ENCODE peak calls at places on chromosomes 4 and X, in five cellular contexts. One of them, this sample, is unnamed.

GRCh38 chr4:102399021-102399420 is 53.7 kb upstream of the SLC39A8 start:
- DNase-seq in IMR-90: no peak
- DNase-seq in PC-3: no peak
- DNase-seq in endothelial cell of umbilical vein: no peak
- DNase-seq in neuronal stem cell: no peak
- DNase-seq in this sample: no peak

GRCh38 chr4:41256131-41256739 is 493 bp upstream of the UCHL1 start:
- DNase-seq in PC-3: no peak
- DNase-seq in endothelial cell of umbilical vein: no peak
- DNase-seq in neuronal stem cell: peak; percentile 31
- DNase-seq in IMR-90: peak; percentile 74
- DNase-seq in this sample: peak; percentile 72

GRCh38 chrX:103376979-103377324 is 614 bp downstream of the BEX3 start:
- DNase-seq in PC-3: peak; percentile 29
- DNase-seq in neuronal stem cell: no peak
- DNase-seq in endothelial cell of umbilical vein: peak; percentile 34
- DNase-seq in IMR-90: peak; percentile 27
- DNase-seq in this sample: peak; percentile 81

GRCh38 chr4:8547108-8547911 is 32.9 kb upstream of the GPR78 start:
- DNase-seq in IMR-90: peak; percentile 51
- DNase-seq in endothelial cell of umbilical vein: no peak
- DNase-seq in neuronal stem cell: peak; percentile 17
- DNase-seq in PC-3: peak; percentile 85
- DNase-seq in this sample: peak; percentile 79

GRCh38 chr4:48290146-48290772 is 20.6 kb upstream of the TEC start:
- DNase-seq in IMR-90: no peak
- DNase-seq in PC-3: peak; percentile 60
- DNase-seq in endothelial cell of umbilical vein: peak; percentile 22
- DNase-seq in neuronal stem cell: no peak
- DNase-seq in this sample: peak; percentile 65

GRCh38 chrX:20046864-20047263 is 56.0 kb upstream of the BCLAF3 start:
- DNase-seq in IMR-90: no peak
- DNase-seq in neuronal stem cell: no peak
- DNase-seq in PC-3: no peak
- DNase-seq in endothelial cell of umbilical vein: no peak
- DNase-seq in this sample: no peak

GRCh38 chrX:154695913-154696312 is 42.5 kb upstream of the CTAG2 start:
- DNase-seq in endothelial cell of umbilical vein: no peak
- DNase-seq in PC-3: no peak
- DNase-seq in IMR-90: peak; percentile 31
- DNase-seq in neuronal stem cell: no peak
- DNase-seq in this sample: no peak

GRCh38 chr4:56307423-56307822 is 79.9 kb downstream of the AASDH start:
- DNase-seq in endothelial cell of umbilical vein: no peak
- DNase-seq in neuronal stem cell: no peak
- DNase-seq in IMR-90: peak; percentile 4
- DNase-seq in PC-3: peak; percentile 55
- DNase-seq in this sample: no peak

GRCh38 chr4:118845552-118846065 is 9.7 kb upstream of the SEC24D start:
- DNase-seq in IMR-90: no peak
- DNase-seq in PC-3: no peak
- DNase-seq in endothelial cell of umbilical vein: no peak
- DNase-seq in neuronal stem cell: no peak
- DNase-seq in this sample: no peak

GRCh38 chr4:128428397-128428796 is 140.8 kb upstream of the PGRMC2 start:
- DNase-seq in neuronal stem cell: no peak
- DNase-seq in endothelial cell of umbilical vein: no peak
- DNase-seq in IMR-90: no peak
- DNase-seq in PC-3: no peak
- DNase-seq in this sample: no peak

GRCh38 chrX:44876767-44877166 is 3.8 kb downstream of the KDM6A start:
- DNase-seq in IMR-90: no peak
- DNase-seq in PC-3: no peak
- DNase-seq in endothelial cell of umbilical vein: no peak
- DNase-seq in neuronal stem cell: no peak
- DNase-seq in this sample: no peak

GRCh38 chrX:72309297-72310071 is 3.8 kb upstream of the CITED1 start:
- DNase-seq in neuronal stem cell: no peak
- DNase-seq in PC-3: no peak
- DNase-seq in IMR-90: no peak
- DNase-seq in endothelial cell of umbilical vein: no peak
- DNase-seq in this sample: no peak
- H3K9ac ChIP-seq in neuronal stem cell: no peak overlapping the region
- H3K9ac ChIP-seq in PC-3: no peak overlapping the region
- H3K9ac ChIP-seq in IMR-90: no peak overlapping the region
- H3K9ac ChIP-seq in endothelial cell of umbilical vein: no peak overlapping the region
- H3K9ac ChIP-seq in this sample: no peak overlapping the region

GRCh38 chr4:6990661-6991060 is 52.5 kb upstream of the TADA2B start:
- DNase-seq in IMR-90: no peak
- DNase-seq in endothelial cell of umbilical vein: no peak
- DNase-seq in PC-3: no peak
- DNase-seq in neuronal stem cell: no peak
- DNase-seq in this sample: no peak
- H3K4me1 ChIP-seq in IMR-90: peaks cover 17% of the 10 kb centered on the region
- H3K4me1 ChIP-seq in endothelial cell of umbilical vein: peaks cover 33% of the 10 kb centered on the region
- H3K4me1 ChIP-seq in PC-3: peaks cover 50% of the 10 kb centered on the region
- H3K4me1 ChIP-seq in neuronal stem cell: peaks cover 13% of the 10 kb centered on the region
- H3K4me1 ChIP-seq in this sample: peaks cover 13% of the 10 kb centered on the region

GRCh38 chrX:118088084-118088483 is 28.5 kb downstream of the KLHL13 start:
- DNase-seq in neuronal stem cell: no peak
- DNase-seq in endothelial cell of umbilical vein: no peak
- DNase-seq in IMR-90: no peak
- DNase-seq in PC-3: no peak
- DNase-seq in this sample: no peak
- H3K27ac ChIP-seq in neuronal stem cell: no peak overlapping the region
- H3K27ac ChIP-seq in endothelial cell of umbilical vein: no peak overlapping the region
- H3K27ac ChIP-seq in IMR-90: no peak overlapping the region
- H3K27ac ChIP-seq in PC-3: no peak overlapping the region
- H3K27ac ChIP-seq in this sample: no peak overlapping the region

DNA sequence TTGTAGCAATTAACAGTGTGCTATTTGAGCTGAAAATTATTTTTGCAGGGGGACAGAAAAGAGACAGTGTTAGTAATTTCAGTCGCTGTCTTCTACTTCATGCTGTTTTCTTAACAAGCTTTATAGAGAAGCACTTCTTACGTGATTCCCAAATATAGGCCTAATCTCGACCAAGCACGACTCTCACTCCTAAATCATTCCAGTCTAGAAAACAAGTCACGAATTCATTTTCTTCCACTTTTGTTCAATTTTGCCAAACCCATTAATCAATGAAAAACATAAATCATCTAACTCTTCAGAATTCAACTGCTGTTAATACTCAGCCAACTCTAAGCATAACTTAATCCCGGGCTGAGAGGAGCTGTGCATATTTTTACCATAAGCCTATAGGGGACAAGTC is 21.0 kb upstream of the FHL1 start:
- DNase-seq in IMR-90: no peak
- DNase-seq in PC-3: no peak
- DNase-seq in neuronal stem cell: no peak
- DNase-seq in endothelial cell of umbilical vein: no peak
- DNase-seq in this sample: no peak
- H3K9ac ChIP-seq in IMR-90: no peak overlapping the region
- H3K9ac ChIP-seq in PC-3: no peak overlapping the region
- H3K9ac ChIP-seq in neuronal stem cell: no peak overlapping the region
- H3K9ac ChIP-seq in endothelial cell of umbilical vein: no peak overlapping the region
- H3K9ac ChIP-seq in this sample: no peak overlapping the region

GRCh38 chr4:113692809-113693411 is 68.6 kb downstream of the CAMK2D start:
- DNase-seq in endothelial cell of umbilical vein: no peak
- DNase-seq in PC-3: peak; percentile 13
- DNase-seq in neuronal stem cell: no peak
- DNase-seq in IMR-90: no peak
- DNase-seq in this sample: no peak
- H3K4me1 ChIP-seq in endothelial cell of umbilical vein: no peaks in the 10 kb centered on the region
- H3K4me1 ChIP-seq in PC-3: peaks cover 9% of the 10 kb centered on the region
- H3K4me1 ChIP-seq in neuronal stem cell: no peaks in the 10 kb centered on the region
- H3K4me1 ChIP-seq in IMR-90: peaks cover 4% of the 10 kb centered on the region
- H3K4me1 ChIP-seq in this sample: peaks cover 5% of the 10 kb centered on the region

DNA sequence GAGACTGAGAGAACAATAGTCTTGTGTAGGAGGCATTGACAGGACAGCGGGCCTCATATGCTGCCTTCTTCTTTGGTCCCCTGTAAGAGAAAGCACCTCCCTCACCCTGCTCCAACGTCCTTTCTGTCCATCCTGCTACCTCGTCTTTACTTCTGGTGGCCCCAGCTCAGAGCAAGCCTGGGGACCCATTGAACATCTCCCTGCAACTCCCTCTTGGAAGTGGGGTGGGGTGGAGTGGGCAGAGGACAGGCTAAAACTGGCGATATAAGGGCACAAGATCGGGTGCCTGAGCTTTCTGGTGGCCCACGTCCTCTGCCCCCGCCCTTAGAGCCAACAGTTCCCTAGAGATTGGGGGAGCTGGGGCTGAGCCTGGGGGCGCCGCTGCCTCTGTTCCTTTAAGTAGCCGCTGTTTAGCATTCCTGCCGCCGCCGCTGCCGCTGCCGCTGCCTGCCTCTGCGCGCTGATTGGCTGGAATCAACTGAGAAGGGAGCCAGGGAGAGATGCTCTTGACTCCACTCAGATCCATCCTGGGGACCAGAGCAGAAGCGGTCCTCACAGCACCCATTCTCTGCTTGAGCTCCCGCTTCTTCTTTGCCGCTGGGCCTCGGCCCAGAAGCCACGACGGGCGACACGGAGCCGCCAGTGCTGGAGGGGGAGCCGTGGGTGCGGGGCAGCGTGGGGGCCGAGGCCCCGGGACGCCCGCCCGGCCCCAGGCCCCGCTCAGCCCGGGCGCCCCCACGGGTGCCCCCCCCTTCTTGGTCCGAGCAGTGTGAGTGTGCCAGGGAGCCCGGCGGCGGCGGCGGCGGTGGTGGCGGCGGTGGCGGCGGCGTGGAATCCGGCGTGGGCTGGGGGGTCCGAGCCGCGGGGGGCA is at the start of gene DLG3:
- DNase-seq in neuronal stem cell: no peak
- DNase-seq in IMR-90: peak; percentile 51
- DNase-seq in endothelial cell of umbilical vein: no peak
- DNase-seq in PC-3: peak; percentile 30
- DNase-seq in this sample: peak; percentile 86
- H3K27ac ChIP-seq in neuronal stem cell: no peak within 1 kb of the TSS
- H3K27ac ChIP-seq in IMR-90: no peak within 1 kb of the TSS
- H3K27ac ChIP-seq in endothelial cell of umbilical vein: no peak within 1 kb of the TSS
- H3K27ac ChIP-seq in PC-3: no peak within 1 kb of the TSS
- H3K27ac ChIP-seq in this sample: no peak within 1 kb of the TSS

DNA sequence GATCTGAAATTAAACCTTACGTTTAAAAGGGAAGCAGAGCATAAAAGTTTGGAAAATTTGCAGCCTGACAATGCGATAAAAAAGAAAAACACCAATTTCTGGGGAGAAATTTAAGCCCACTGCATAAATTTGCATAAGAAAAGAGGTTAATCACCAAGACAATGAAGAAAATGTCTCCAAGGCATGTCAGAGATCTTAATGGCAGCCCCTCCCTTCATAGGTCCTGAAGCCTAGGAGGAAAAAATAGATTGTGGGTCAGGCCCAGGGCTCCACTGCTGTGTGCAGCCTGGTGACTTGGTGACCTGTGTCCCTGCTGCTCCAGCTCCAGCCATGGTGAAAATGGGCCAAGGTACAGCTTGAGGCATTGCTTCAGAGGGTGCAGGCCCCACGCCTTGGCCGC is 264.0 kb upstream of the CT83 start:
- DNase-seq in neuronal stem cell: no peak
- DNase-seq in PC-3: no peak
- DNase-seq in endothelial cell of umbilical vein: no peak
- DNase-seq in IMR-90: no peak
- DNase-seq in this sample: no peak
- H3K9ac ChIP-seq in neuronal stem cell: no peak overlapping the region
- H3K9ac ChIP-seq in PC-3: no peak overlapping the region
- H3K9ac ChIP-seq in endothelial cell of umbilical vein: no peak overlapping the region
- H3K9ac ChIP-seq in IMR-90: no peak overlapping the region
- H3K9ac ChIP-seq in this sample: no peak overlapping the region

This sample was measured in endodermal cell.